ENCODE peak calls at places on chromosomes 1 and 21, in seven cellular contexts. One of them, this sample, is unnamed.

GRCh38 chr1:172818841-172819527 is 160.1 kb downstream of the FASLG start:
- DNase-seq in HAP-1: no peak
- DNase-seq in pulmonary artery endothelial cell: no peak
- DNase-seq in Caki2: no peak
- DNase-seq in left cardiac atrium: no peak
- DNase-seq in effector memory CD8-positive, alpha-beta T cell: peak; percentile 32
- DNase-seq in iPS-NIHi11: no peak
- DNase-seq in this sample: no peak

GRCh38 chr1:57600424-57600823 is 176.6 kb upstream of the DAB1 start:
- DNase-seq in HAP-1: peak; percentile 48
- DNase-seq in pulmonary artery endothelial cell: no peak
- DNase-seq in Caki2: no peak
- DNase-seq in left cardiac atrium: no peak
- DNase-seq in effector memory CD8-positive, alpha-beta T cell: no peak
- DNase-seq in iPS-NIHi11: peak; percentile 63
- DNase-seq in this sample: no peak

GRCh38 chr21:42039911-42040351 is 29.8 kb upstream of the ZBTB21 start:
- DNase-seq in HAP-1: no peak
- DNase-seq in pulmonary artery endothelial cell: no peak
- DNase-seq in Caki2: no peak
- DNase-seq in left cardiac atrium: no peak
- DNase-seq in effector memory CD8-positive, alpha-beta T cell: no peak
- DNase-seq in iPS-NIHi11: no peak
- DNase-seq in this sample: no peak

GRCh38 chr1:160399544-160400283 is 650 bp upstream of the VANGL2 start:
- DNase-seq in HAP-1: peak; percentile 15
- DNase-seq in pulmonary artery endothelial cell: no peak
- DNase-seq in Caki2: no peak
- DNase-seq in left cardiac atrium: no peak
- DNase-seq in effector memory CD8-positive, alpha-beta T cell: no peak
- DNase-seq in iPS-NIHi11: peak; percentile 57
- DNase-seq in this sample: no peak

GRCh38 chr1:233172201-233172600 is 123.3 kb downstream of the PCNX2 start:
- DNase-seq in HAP-1: peak; percentile 8
- DNase-seq in pulmonary artery endothelial cell: peak; percentile 32
- DNase-seq in Caki2: peak; percentile 11
- DNase-seq in left cardiac atrium: no peak
- DNase-seq in effector memory CD8-positive, alpha-beta T cell: no peak
- DNase-seq in iPS-NIHi11: peak; percentile 11
- DNase-seq in this sample: no peak

GRCh38 chr1:24970399-24970753 is 40.3 kb upstream of the RUNX3 start:
- DNase-seq in HAP-1: no peak
- DNase-seq in pulmonary artery endothelial cell: no peak
- DNase-seq in Caki2: no peak
- DNase-seq in left cardiac atrium: no peak
- DNase-seq in effector memory CD8-positive, alpha-beta T cell: no peak
- DNase-seq in iPS-NIHi11: peak; percentile 53
- DNase-seq in this sample: no peak

GRCh38 chr1:37069406-37069805 is 35.1 kb upstream of the GRIK3 start:
- DNase-seq in HAP-1: no peak
- DNase-seq in pulmonary artery endothelial cell: no peak
- DNase-seq in Caki2: no peak
- DNase-seq in left cardiac atrium: no peak
- DNase-seq in effector memory CD8-positive, alpha-beta T cell: no peak
- DNase-seq in iPS-NIHi11: no peak
- DNase-seq in this sample: no peak

GRCh38 chr1:154736840-154737239 is 128.9 kb upstream of the ADAR start:
- DNase-seq in HAP-1: no peak
- DNase-seq in pulmonary artery endothelial cell: no peak
- DNase-seq in Caki2: no peak
- DNase-seq in left cardiac atrium: no peak
- DNase-seq in effector memory CD8-positive, alpha-beta T cell: no peak
- DNase-seq in iPS-NIHi11: no peak
- DNase-seq in this sample: no peak

GRCh38 chr1:31760901-31761470 is 3.2 kb downstream of the ADGRB2 start:
- DNase-seq in HAP-1: peak; percentile 41
- DNase-seq in pulmonary artery endothelial cell: no peak
- DNase-seq in Caki2: peak; percentile 54
- DNase-seq in left cardiac atrium: peak; percentile 69
- DNase-seq in effector memory CD8-positive, alpha-beta T cell: peak; percentile 52
- DNase-seq in iPS-NIHi11: peak; percentile 85
- DNase-seq in this sample: peak; percentile 39

GRCh38 chr1:112075566-112075965 is 86.1 kb upstream of the KCND3 start:
- DNase-seq in HAP-1: no peak
- DNase-seq in pulmonary artery endothelial cell: no peak
- DNase-seq in Caki2: no peak
- DNase-seq in left cardiac atrium: no peak
- DNase-seq in effector memory CD8-positive, alpha-beta T cell: no peak
- DNase-seq in iPS-NIHi11: no peak
- DNase-seq in this sample: no peak

GRCh38 chr21:46255758-46256337 is 27.3 kb upstream of the LSS start:
- DNase-seq in HAP-1: no peak
- DNase-seq in pulmonary artery endothelial cell: no peak
- DNase-seq in Caki2: no peak
- DNase-seq in left cardiac atrium: no peak
- DNase-seq in effector memory CD8-positive, alpha-beta T cell: no peak
- DNase-seq in iPS-NIHi11: no peak
- DNase-seq in this sample: no peak

GRCh38 chr1:35046730-35047129 is 15.0 kb upstream of the ZMYM6 start:
- DNase-seq in HAP-1: no peak
- DNase-seq in pulmonary artery endothelial cell: no peak
- DNase-seq in Caki2: no peak
- DNase-seq in left cardiac atrium: no peak
- DNase-seq in effector memory CD8-positive, alpha-beta T cell: no peak
- DNase-seq in iPS-NIHi11: no peak
- DNase-seq in this sample: no peak

GRCh38 chr1:183461350-183461749 is 10.9 kb upstream of the SMG7 start:
- DNase-seq in HAP-1: no peak
- DNase-seq in pulmonary artery endothelial cell: no peak
- DNase-seq in Caki2: no peak
- DNase-seq in left cardiac atrium: no peak
- DNase-seq in effector memory CD8-positive, alpha-beta T cell: no peak
- DNase-seq in iPS-NIHi11: peak; percentile 26
- DNase-seq in this sample: no peak

GRCh38 chr1:230994860-230995259 is 16.0 kb downstream of the ARV1 start:
- DNase-seq in HAP-1: no peak
- DNase-seq in pulmonary artery endothelial cell: no peak
- DNase-seq in Caki2: no peak
- DNase-seq in left cardiac atrium: no peak
- DNase-seq in effector memory CD8-positive, alpha-beta T cell: no peak
- DNase-seq in iPS-NIHi11: no peak
- DNase-seq in this sample: no peak

GRCh38 chr1:111475706-111476105 is 1.9 kb downstream of the C1orf162 start:
- DNase-seq in HAP-1: no peak
- DNase-seq in pulmonary artery endothelial cell: no peak
- DNase-seq in Caki2: no peak
- DNase-seq in left cardiac atrium: no peak
- DNase-seq in effector memory CD8-positive, alpha-beta T cell: peak; percentile 18
- DNase-seq in iPS-NIHi11: no peak
- DNase-seq in this sample: no peak

GRCh38 chr1:39799770-39800470 is 11.3 kb upstream of the BMP8B start:
- DNase-seq in HAP-1: peak; percentile 43
- DNase-seq in pulmonary artery endothelial cell: no peak
- DNase-seq in Caki2: peak; percentile 78
- DNase-seq in left cardiac atrium: peak; percentile 58
- DNase-seq in effector memory CD8-positive, alpha-beta T cell: peak; percentile 76
- DNase-seq in iPS-NIHi11: peak; percentile 88
- DNase-seq in this sample: no peak

GRCh38 chr1:203644661-203645510 is 18.3 kb downstream of the ATP2B4 start:
- DNase-seq in HAP-1: no peak
- DNase-seq in pulmonary artery endothelial cell: no peak
- DNase-seq in Caki2: no peak
- DNase-seq in left cardiac atrium: no peak
- DNase-seq in effector memory CD8-positive, alpha-beta T cell: no peak
- DNase-seq in iPS-NIHi11: no peak
- DNase-seq in this sample: no peak